ENCODE peak calls at places on chromosomes 4 and X, in nine cellular contexts. I is activated CD4-positive, alpha-beta T cell treated with anti-CD3 and anti-CD28 coated beads, Interleukin-2, amount 10 ng/mL, durations not matched to agents 7 days and 5 days; S is activated T-cell treated with anti-CD3 and anti-CD28 coated beads for 24 hours; L is GM03348; Z is memory B cell; D is cardiac fibroblast; H is AG08396; E is kidney glomerular epithelial cell; X is NCI-H82. R is an unnamed sample.

GRCh38 chr4:79413486-79413885 is 5.5 kb upstream of the GK2 start:
- DNase-seq in I (no peak), S (no peak), L (no peak), Z (no peak), D (no peak), H (no peak), E (no peak), X (peak), R (no peak)

GRCh38 chr4:139208404-139208945 is 31.5 kb upstream of the ELF2 start:
- DNase-seq in I (no peak), S (no peak), L (peak), Z (no peak), D (peak), H (peak), E (no peak), X (no peak), R (no peak)

GRCh38 chr4:14627038-14627437 is 375.2 kb upstream of the CPEB2 start:
- DNase-seq in I (no peak), S (no peak), L (no peak), Z (no peak), D (no peak), H (no peak), E (no peak), X (no peak), R (no peak)

GRCh38 chr4:145511913-145512522 is 30.4 kb downstream of the SMAD1 start:
- DNase-seq in I (no peak), S (no peak), L (no peak), Z (no peak), D (peak), H (no peak), E (no peak), X (no peak), R (no peak)

GRCh38 chr4:2255501-2256155 is 6.3 kb downstream of the MXD4 start:
- DNase-seq in I (peak), S (no peak), L (no peak), Z (no peak), D (no peak), H (no peak), E (peak), X (no peak), R (peak)

GRCh38 chr4:141307241-141307689 is 86.6 kb downstream of the ZNF330 start:
- DNase-seq in I (peak), S (peak), L (peak), Z (peak), D (peak), H (peak), E (peak), X (peak), R (peak)

GRCh38 chr4:54879576-54879975 is 221.8 kb downstream of the KIT start:
- DNase-seq in I (no peak), S (no peak), L (peak), Z (no peak), D (peak), H (peak), E (no peak), X (no peak), R (no peak)

GRCh38 chr4:150078996-150079581 is 844 bp downstream of the DCLK2 start:
- DNase-seq in I (peak), S (no peak), L (peak), Z (peak), D (peak), H (peak), E (peak), X (peak), R (no peak)

GRCh38 chr4:1242506-1243450 is 6.2 kb downstream of the CTBP1 start:
- DNase-seq in I (no peak), S (no peak), L (no peak), Z (no peak), D (no peak), H (no peak), E (no peak), X (no peak), R (no peak)

GRCh38 chrX:45758319-45758718 is 557.6 kb upstream of the DIPK2B start:
- DNase-seq in I (peak), S (peak), L (peak), Z (no peak), D (peak), H (peak), E (peak), X (no peak), R (no peak)

GRCh38 chr4:65597697-65598096 is 72.6 kb downstream of the EPHA5 start:
- DNase-seq in I (no peak), S (no peak), L (no peak), Z (no peak), D (no peak), H (no peak), E (no peak), X (no peak), R (no peak)

R was measured in putamen.